ENCODE peak calls at places on chromosome 14, in seven cellular contexts. G is activated naive CD8-positive, alpha-beta T cell treated with anti-CD3 and anti-CD28 coated beads for 36 hours; L is caudate nucleus; Z is stimulated activated CD4-positive, alpha-beta T cell treated with anti-CD3 and anti-CD28 coated beads, Interleukin-4, amount 100 ng/mL, for 1 hour; U is ecto neural progenitor cell; S is nephron progenitor cell; T is activated CD4-positive, alpha-beta T cell treated with anti-CD3 and anti-CD28 coated beads for 48 hours. P is an unnamed sample.
A peak's percentile ranks its signal among the peaks of the same experiment; 100 is the strongest.

GRCh38 chr14:67442139-67442906 is 30.4 kb upstream of the PLEK2 start:
- DNase-seq in G (no peak), L (no peak), Z (no peak), U (no peak), S (no peak), T (no peak), P (no peak)

GRCh38 chr14:98634043-98634820 is 637.8 kb downstream of the BCL11B start:
- DNase-seq in G (no peak), L (no peak), Z (no peak), U (no peak), S (no peak), T (no peak), P (no peak)

GRCh38 chr14:90049390-90049789 is 12.4 kb upstream of the KCNK13 start:
- DNase-seq in G (no peak), L (no peak), Z (no peak), U (peak; percentile 34), S (no peak), T (no peak), P (no peak)

GRCh38 chr14:96638041-96638855 is 136.1 kb downstream of the PAPOLA start:
- DNase-seq in G (no peak), L (no peak), Z (no peak), U (peak; percentile 23), S (no peak), T (no peak), P (no peak)

GRCh38 chr14:61568572-61569011 is 126.7 kb upstream of the HIF1A start:
- DNase-seq in G (peak; percentile 79), L (no peak), Z (peak; percentile 60), U (peak; percentile 74), S (peak; percentile 34), T (peak; percentile 69), P (no peak)

GRCh38 chr14:71491925-71492324 is 440.3 kb upstream of the RGS6 start:
- DNase-seq in G (no peak), L (no peak), Z (no peak), U (no peak), S (no peak), T (no peak), P (no peak)

GRCh38 chr14:88168498-88169165 is 154.4 kb downstream of the KCNK10 start:
- DNase-seq in G (peak; percentile 44), L (no peak), Z (peak; percentile 32), U (no peak), S (peak; percentile 33), T (peak; percentile 65), P (no peak)

GRCh38 chr14:56333361-56334279 is 215.4 kb downstream of the PELI2 start:
- DNase-seq in G (no peak), L (no peak), Z (no peak), U (no peak), S (no peak), T (no peak), P (no peak)

GRCh38 chr14:104694991-104695659 is 5.7 kb downstream of the INF2 start:
- DNase-seq in G (peak; percentile 55), L (no peak), Z (no peak), U (no peak), S (no peak), T (peak; percentile 47), P (no peak)

GRCh38 chr14:21866479-21866878 is 192.9 kb upstream of the OR4E1 start:
- DNase-seq in G (no peak), L (no peak), Z (no peak), U (no peak), S (no peak), T (no peak), P (no peak)

GRCh38 chr14:89915114-89915878 is 39.2 kb downstream of the EFCAB11 start:
- DNase-seq in G (peak; percentile 37), L (no peak), Z (peak; percentile 57), U (no peak), S (peak; percentile 65), T (peak; percentile 72), P (no peak)

P was measured in hypothalamus.